ENCODE peak calls at places on chromosomes 16 and 17, in four cellular contexts. P, H, Q and A are unnamed samples.
A peak's percentile ranks its signal among the peaks of the same experiment; 100 is the strongest.

GRCh38 chr17:18176152-18176551 is 7.5 kb upstream of the ALKBH5 start:
- DNase-seq in P (no peak), H (no peak), Q (no peak), A (no peak)

GRCh38 chr17:17737938-17738894 is 57.0 kb downstream of the RAI1 start:
- DNase-seq in P (no peak), Q (no peak), H (no peak), A (no peak)

GRCh38 chr17:45040459-45040858 is 11.0 kb downstream of the DCAKD start:
- DNase-seq in Q (no peak), P (no peak), H (no peak), A (peak; percentile 82)

GRCh38 chr16:27820646-27821345 is 242.7 kb downstream of the GSG1L start:
- DNase-seq in Q (no peak), H (no peak), P (no peak), A (no peak)

GRCh38 chr17:29855686-29856085 is 74.3 kb downstream of the SSH2 start:
- DNase-seq in H (no peak), Q (no peak), P (no peak), A (no peak)

GRCh38 chr16:23807028-23807427 is 28.8 kb upstream of the PRKCB start:
- DNase-seq in P (no peak), H (no peak), Q (no peak), A (no peak)

GRCh38 chr17:17044846-17045561 is 2.7 kb downstream of the MPRIP start:
- DNase-seq in H (peak; percentile 35), P (no peak), Q (no peak), A (no peak)

GRCh38 chr17:36934759-36935630 is 2.3 kb upstream of the LHX1 start:
- DNase-seq in Q (no peak), P (no peak), H (no peak), A (no peak)

GRCh38 chr17:29722411-29723198 is 99.9 kb upstream of the CORO6 start:
- DNase-seq in H (peak; percentile 96), Q (no peak), P (no peak), A (no peak)

GRCh38 chr16:11138769-11139623 is 117.0 kb downstream of the SOCS1 start:
- DNase-seq in H (no peak), P (peak; percentile 96), Q (no peak), A (no peak)

GRCh38 chr17:56870163-56870651 is 36.3 kb downstream of the DGKE start:
- DNase-seq in H (peak; percentile 75), P (peak; percentile 16), Q (no peak), A (no peak)

GRCh38 chr17:41982026-41982989 is 15.7 kb downstream of the CNP start:
- DNase-seq in Q (no peak), P (no peak), H (no peak), A (no peak)

GRCh38 chr16:85453179-85453678 is 159.9 kb upstream of the GSE1 start:
- DNase-seq in Q (no peak), P (no peak), H (no peak), A (no peak)

GRCh38 chr17:67942810-67943209 is 53.5 kb downstream of the C17orf58 start:
- DNase-seq in H (no peak), P (no peak), Q (no peak), A (no peak)

GRCh38 chr17:5838661-5839300 is 231.4 kb upstream of the WSCD1 start:
- DNase-seq in P (no peak), Q (no peak), H (no peak), A (no peak)

GRCh38 chr16:50318796-50319578 is 49.8 kb downstream of the BRD7 start:
- DNase-seq in H (no peak), Q (no peak), P (no peak), A (no peak)

GRCh38 chr17:13405807-13406206 is 195.9 kb downstream of the HS3ST3A1 start:
- DNase-seq in Q (no peak), P (peak; percentile 33), H (no peak), A (no peak)

GRCh38 chr17:61784510-61784909 is 78.8 kb downstream of the BRIP1 start:
- DNase-seq in P (no peak), H (no peak), Q (no peak), A (no peak)

GRCh38 chr16:57528499-57529323 is 7.7 kb downstream of the CCDC102A start:
- DNase-seq in P (no peak), H (no peak), Q (no peak), A (no peak)

GRCh38 chr16:67538666-67539101 is 10.1 kb downstream of the RIPOR1 start:
- DNase-seq in Q (no peak), P (no peak), H (no peak), A (no peak)

GRCh38 chr16:71723537-71724319 is 773 bp downstream of the PHLPP2 start:
- DNase-seq in Q (peak; percentile 17), P (peak; percentile 49), H (no peak), A (peak; percentile 46)

GRCh38 chr17:35345926-35346771 is 27.3 kb downstream of the SLFN11 start:
- DNase-seq in P (no peak), H (no peak), Q (no peak), A (no peak)

GRCh38 chr17:27792095-27792494 is 8.2 kb downstream of the NOS2 start:
- DNase-seq in P (no peak), Q (no peak), H (no peak), A (no peak)

GRCh38 chr17:13735444-13735843 is 133.7 kb upstream of the HS3ST3A1 start:
- DNase-seq in P (no peak), Q (no peak), H (no peak), A (no peak)

GRCh38 chr17:40502716-40503115 is 1.3 kb upstream of the TNS4 start:
- DNase-seq in H (no peak), Q (no peak), P (no peak), A (no peak)

DNA sequence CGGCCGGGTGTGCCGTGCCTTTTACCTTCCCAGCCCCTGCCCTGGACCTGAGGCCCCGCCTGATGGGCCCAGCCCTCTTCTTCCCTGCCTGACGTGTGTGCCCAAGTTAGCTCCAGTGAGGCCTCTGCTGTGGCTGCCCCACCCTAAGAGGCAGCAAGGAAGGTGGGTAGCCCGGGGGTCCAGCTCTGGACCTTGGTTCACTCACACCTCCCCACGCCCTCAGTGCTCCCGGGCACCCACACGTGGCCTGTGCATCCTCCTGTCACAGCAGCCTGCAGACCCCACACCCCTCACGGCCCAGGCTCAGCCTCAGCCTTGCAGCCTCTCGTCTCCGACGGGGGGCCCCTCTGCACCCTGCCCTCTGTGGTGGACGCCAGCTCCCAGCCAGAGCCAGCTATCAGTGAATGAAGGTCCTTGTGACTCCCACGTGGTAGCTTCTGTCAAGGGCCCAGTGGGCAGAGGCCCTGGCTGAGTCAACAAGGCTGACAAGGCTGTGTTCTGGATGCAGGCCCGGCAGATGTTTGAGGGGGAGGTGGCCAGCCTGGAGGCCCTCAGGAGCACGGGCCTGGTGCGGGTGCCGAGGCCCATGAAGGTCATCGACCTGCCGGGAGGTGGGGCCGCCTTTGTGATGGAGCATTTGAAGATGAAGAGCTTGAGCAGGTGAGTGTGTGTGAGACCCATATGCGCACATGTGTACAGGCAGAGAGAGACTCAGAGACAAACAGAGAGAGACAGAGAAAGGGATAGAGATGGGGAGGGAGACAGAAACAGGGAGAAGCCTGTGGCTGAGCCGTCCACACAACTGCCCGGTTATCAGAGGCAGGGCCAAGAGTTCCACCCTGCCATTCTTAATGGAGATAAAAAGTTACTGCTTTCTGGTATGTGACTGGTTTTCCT is 2.8 kb downstream of the FN3K start:
- DNase-seq in P (peak; percentile 98), Q (no peak), H (no peak), A (no peak)
- TF ChIP-seq SUZ12 in P (no peak), Q (no peak), H (no peak), A (no peak)

GRCh38 chr17:74519951-74520553 is 11.2 kb downstream of the CD300LB start:
- DNase-seq in Q (no peak), H (no peak), P (no peak), A (no peak)
- TF ChIP-seq YY1 in Q (no peak), H (no peak), P (no peak), A (no peak)

DNA sequence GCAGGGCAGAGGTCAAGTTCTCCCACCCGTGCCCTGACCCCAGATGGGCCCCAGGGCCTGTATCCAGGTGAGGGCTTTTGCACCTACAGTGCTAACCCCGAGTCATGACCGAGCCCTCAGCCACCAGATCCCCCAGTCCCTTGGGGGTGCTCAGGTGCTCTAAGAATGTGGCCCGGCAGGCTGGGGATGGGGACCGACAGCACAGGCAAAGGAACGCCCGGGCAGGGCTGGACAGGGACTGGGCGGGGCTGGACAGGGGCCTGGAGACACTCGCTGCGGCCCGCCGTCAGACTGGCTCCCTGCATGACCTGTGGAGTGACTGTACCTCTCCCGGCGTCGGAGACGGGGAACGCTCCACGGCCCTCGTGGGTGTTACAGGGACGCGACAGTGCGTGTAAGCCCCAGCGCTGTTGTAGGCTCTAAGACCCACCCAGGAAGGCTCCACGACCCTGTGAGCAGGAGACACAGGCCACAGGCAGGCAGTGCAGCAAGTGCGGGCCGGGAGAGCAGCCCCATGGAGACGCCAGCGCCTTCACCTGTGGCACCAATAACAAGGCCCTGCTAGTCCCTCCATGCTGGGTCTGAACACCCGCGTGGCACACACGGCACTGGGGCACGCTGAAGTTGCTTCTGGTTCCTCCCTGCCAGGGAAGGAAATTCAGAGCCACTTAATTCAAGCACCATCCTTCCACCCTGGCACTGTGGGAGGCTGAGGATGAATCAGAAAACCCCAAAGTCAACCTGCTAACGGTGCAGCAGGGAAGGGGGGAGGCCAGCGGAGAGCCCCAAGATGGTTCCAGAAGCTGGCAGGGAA is 38.7 kb downstream of the CBFA2T3 start:
- DNase-seq in H (no peak), Q (no peak), P (no peak), A (no peak)
- H3K4me3 ChIP-seq in H (peak overlapping the region; percentile 56), Q (no peak overlapping the region), P (no peak overlapping the region), A (no peak overlapping the region)

GRCh38 chr17:81400154-81400938 is 5.1 kb downstream of the BAHCC1 start:
- DNase-seq in P (no peak), Q (no peak), H (no peak), A (no peak)
- TF ChIP-seq SUZ12 in P (no peak), Q (peak; percentile 97), H (peak; percentile 17), A (no peak)

GRCh38 chr16:30401768-30402425 is 5.5 kb upstream of the ZNF771 start:
- DNase-seq in Q (no peak), H (no peak), P (peak; percentile 97), A (no peak)
- TF ChIP-seq YY1 in Q (no peak), H (no peak), P (no peak), A (no peak)

GRCh38 chr16:65816556-65816955 is 549.9 kb upstream of the CDH5 start:
- DNase-seq in H (no peak), Q (no peak), P (no peak), A (no peak)
- H3K4me3 ChIP-seq in H (no peak overlapping the region), Q (peak overlapping the region; percentile 44), P (no peak overlapping the region), A (no peak overlapping the region)